ENCODE peak calls at places on chromosomes 13 and 19, in six cellular contexts. One of them, this sample, is unnamed. For H3K4me1, the result is how much of the 10 kb centered on the place peaks cover.

GRCh38 chr19:13212759-13213330 is 62.6 kb downstream of the IER2 start:
- DNase-seq in stomach: peak
- DNase-seq in A549: peak
- DNase-seq in tibial artery: no peak
- DNase-seq in neural progenitor cell: peak
- DNase-seq in esophagus squamous epithelium: no peak
- DNase-seq in this sample: peak

GRCh38 chr19:48493718-48494515 is 17.7 kb downstream of the LMTK3 start:
- DNase-seq in stomach: no peak
- DNase-seq in A549: no peak
- DNase-seq in esophagus squamous epithelium: no peak
- DNase-seq in neural progenitor cell: no peak
- DNase-seq in tibial artery: no peak
- DNase-seq in this sample: no peak

GRCh38 chr19:10044390-10044789 is 31.1 kb downstream of the RDH8 start:
- DNase-seq in esophagus squamous epithelium: no peak
- DNase-seq in tibial artery: no peak
- DNase-seq in stomach: no peak
- DNase-seq in neural progenitor cell: no peak
- DNase-seq in A549: peak
- DNase-seq in this sample: no peak

GRCh38 chr19:22604571-22605274 is 29.4 kb upstream of the ZNF492 start:
- DNase-seq in tibial artery: no peak
- DNase-seq in stomach: no peak
- DNase-seq in esophagus squamous epithelium: no peak
- DNase-seq in neural progenitor cell: no peak
- DNase-seq in A549: no peak
- DNase-seq in this sample: no peak

GRCh38 chr13:94079876-94080275 is 399.6 kb downstream of the DCT start:
- DNase-seq in stomach: no peak
- DNase-seq in A549: no peak
- DNase-seq in neural progenitor cell: no peak
- DNase-seq in esophagus squamous epithelium: no peak
- DNase-seq in tibial artery: no peak
- DNase-seq in this sample: no peak

GRCh38 chr19:23281663-23282276 is 31.6 kb upstream of the ZNF724 start:
- DNase-seq in A549: no peak
- DNase-seq in stomach: no peak
- DNase-seq in tibial artery: no peak
- DNase-seq in neural progenitor cell: no peak
- DNase-seq in esophagus squamous epithelium: no peak
- DNase-seq in this sample: no peak

GRCh38 chr19:7857727-7858701 is 16.2 kb downstream of the PRR36 start:
- DNase-seq in esophagus squamous epithelium: no peak
- DNase-seq in stomach: no peak
- DNase-seq in neural progenitor cell: peak
- DNase-seq in A549: no peak
- DNase-seq in tibial artery: no peak
- DNase-seq in this sample: peak

GRCh38 chr19:1123885-1124677 is 20.3 kb downstream of the GPX4 start:
- DNase-seq in esophagus squamous epithelium: no peak
- DNase-seq in stomach: no peak
- DNase-seq in A549: no peak
- DNase-seq in tibial artery: no peak
- DNase-seq in neural progenitor cell: no peak
- DNase-seq in this sample: no peak

GRCh38 chr13:111632906-111633305 is 312.5 kb downstream of the TEX29 start:
- DNase-seq in neural progenitor cell: peak
- DNase-seq in A549: no peak
- DNase-seq in tibial artery: no peak
- DNase-seq in esophagus squamous epithelium: no peak
- DNase-seq in stomach: no peak
- DNase-seq in this sample: no peak

GRCh38 chr13:75353786-75354193 is 128.2 kb downstream of the TBC1D4 start:
- DNase-seq in esophagus squamous epithelium: no peak
- DNase-seq in tibial artery: no peak
- DNase-seq in stomach: no peak
- DNase-seq in A549: no peak
- DNase-seq in neural progenitor cell: no peak
- DNase-seq in this sample: peak

GRCh38 chr19:4380254-4380727 is 20.1 kb downstream of the SH3GL1 start:
- DNase-seq in tibial artery: no peak
- DNase-seq in esophagus squamous epithelium: no peak
- DNase-seq in stomach: no peak
- DNase-seq in A549: no peak
- DNase-seq in neural progenitor cell: no peak
- DNase-seq in this sample: no peak

GRCh38 chr13:80339841-80340642 is 884 bp downstream of the SPRY2 start:
- DNase-seq in tibial artery: peak
- DNase-seq in A549: no peak
- DNase-seq in neural progenitor cell: peak
- DNase-seq in esophagus squamous epithelium: no peak
- DNase-seq in stomach: peak
- DNase-seq in this sample: peak

GRCh38 chr13:110445183-110445582 is 116.3 kb downstream of the RAB20 start:
- DNase-seq in stomach: no peak
- DNase-seq in esophagus squamous epithelium: no peak
- DNase-seq in A549: no peak
- DNase-seq in tibial artery: no peak
- DNase-seq in neural progenitor cell: no peak
- DNase-seq in this sample: peak

GRCh38 chr19:30815889-30816580 is 443.9 kb downstream of the ZNF536 start:
- DNase-seq in neural progenitor cell: no peak
- DNase-seq in tibial artery: no peak
- DNase-seq in esophagus squamous epithelium: no peak
- DNase-seq in stomach: no peak
- DNase-seq in A549: no peak
- DNase-seq in this sample: no peak

GRCh38 chr13:53200498-53201453 is 172.2 kb downstream of the OLFM4 start:
- DNase-seq in A549: no peak
- DNase-seq in esophagus squamous epithelium: no peak
- DNase-seq in neural progenitor cell: peak
- DNase-seq in tibial artery: no peak
- DNase-seq in stomach: peak
- DNase-seq in this sample: peak

GRCh38 chr19:49809155-49809986 is 3.7 kb downstream of the FUZ start:
- DNase-seq in neural progenitor cell: peak
- DNase-seq in A549: peak
- DNase-seq in esophagus squamous epithelium: no peak
- DNase-seq in tibial artery: peak
- DNase-seq in stomach: peak
- DNase-seq in this sample: peak

GRCh38 chr13:72983085-72983768 is 75.6 kb upstream of the KLF5 start:
- DNase-seq in A549: no peak
- DNase-seq in neural progenitor cell: no peak
- DNase-seq in tibial artery: no peak
- DNase-seq in esophagus squamous epithelium: no peak
- DNase-seq in stomach: peak
- DNase-seq in this sample: peak

GRCh38 chr13:101343128-101343787 is 73.0 kb downstream of the NALCN start:
- DNase-seq in neural progenitor cell: no peak
- DNase-seq in tibial artery: no peak
- DNase-seq in esophagus squamous epithelium: no peak
- DNase-seq in A549: no peak
- DNase-seq in stomach: no peak
- DNase-seq in this sample: no peak

GRCh38 chr13:73934215-73934623 is 200.0 kb downstream of the KLF12 start:
- DNase-seq in tibial artery: no peak
- DNase-seq in A549: no peak
- DNase-seq in neural progenitor cell: no peak
- DNase-seq in esophagus squamous epithelium: no peak
- DNase-seq in stomach: no peak
- DNase-seq in this sample: no peak

GRCh38 chr13:27472441-27472840 is 22.1 kb upstream of the MTIF3 start:
- DNase-seq in esophagus squamous epithelium: no peak
- DNase-seq in stomach: no peak
- DNase-seq in tibial artery: no peak
- DNase-seq in neural progenitor cell: no peak
- DNase-seq in A549: no peak
- DNase-seq in this sample: no peak

GRCh38 chr19:6064016-6064702 is 46.1 kb downstream of the RFX2 start:
- DNase-seq in esophagus squamous epithelium: no peak
- DNase-seq in neural progenitor cell: no peak
- DNase-seq in stomach: no peak
- DNase-seq in A549: no peak
- DNase-seq in tibial artery: no peak
- DNase-seq in this sample: no peak

GRCh38 chr19:7083076-7083956 is 13.8 kb downstream of the ZNF557 start:
- DNase-seq in tibial artery: no peak
- DNase-seq in stomach: no peak
- DNase-seq in esophagus squamous epithelium: no peak
- DNase-seq in neural progenitor cell: no peak
- DNase-seq in A549: no peak
- DNase-seq in this sample: peak

GRCh38 chr13:85436029-85436428 is 363.2 kb downstream of the SLITRK6 start:
- DNase-seq in A549: no peak
- DNase-seq in stomach: no peak
- DNase-seq in esophagus squamous epithelium: no peak
- DNase-seq in tibial artery: no peak
- DNase-seq in neural progenitor cell: no peak
- DNase-seq in this sample: no peak

GRCh38 chr13:20989883-20990282 is 71.5 kb downstream of the LATS2 start:
- DNase-seq in neural progenitor cell: no peak
- DNase-seq in A549: no peak
- DNase-seq in esophagus squamous epithelium: no peak
- DNase-seq in tibial artery: no peak
- DNase-seq in stomach: no peak
- DNase-seq in this sample: no peak

GRCh38 chr13:51502206-51502651 is 49.4 kb upstream of the INTS6 start:
- DNase-seq in neural progenitor cell: no peak
- DNase-seq in esophagus squamous epithelium: no peak
- DNase-seq in stomach: no peak
- DNase-seq in A549: no peak
- DNase-seq in tibial artery: no peak
- DNase-seq in this sample: no peak

GRCh38 chr19:48554385-48555091 is 2.6 kb downstream of the SULT2B1 start:
- DNase-seq in A549: peak
- DNase-seq in tibial artery: no peak
- DNase-seq in esophagus squamous epithelium: no peak
- DNase-seq in stomach: no peak
- DNase-seq in neural progenitor cell: peak
- DNase-seq in this sample: peak

GRCh38 chr13:29125145-29125933 is 305.2 kb downstream of the MTUS2 start:
- DNase-seq in neural progenitor cell: no peak
- DNase-seq in stomach: no peak
- DNase-seq in A549: no peak
- DNase-seq in esophagus squamous epithelium: no peak
- DNase-seq in tibial artery: no peak
- DNase-seq in this sample: peak

GRCh38 chr19:42422576-42423461 is 4.4 kb downstream of the LIPE start:
- DNase-seq in esophagus squamous epithelium: no peak
- DNase-seq in neural progenitor cell: no peak
- DNase-seq in stomach: no peak
- DNase-seq in A549: no peak
- DNase-seq in tibial artery: no peak
- DNase-seq in this sample: no peak

GRCh38 chr13:111046590-111047141 is 68.4 kb upstream of the ARHGEF7 start:
- DNase-seq in stomach: no peak
- DNase-seq in tibial artery: no peak
- DNase-seq in A549: no peak
- DNase-seq in esophagus squamous epithelium: no peak
- DNase-seq in neural progenitor cell: no peak
- DNase-seq in this sample: no peak

GRCh38 chr13:98540476-98540875 is 36.4 kb downstream of the STK24 start:
- DNase-seq in esophagus squamous epithelium: no peak
- DNase-seq in tibial artery: no peak
- DNase-seq in neural progenitor cell: no peak
- DNase-seq in stomach: no peak
- DNase-seq in A549: no peak
- DNase-seq in this sample: no peak

GRCh38 chr19:20558011-20558410 is 7.6 kb downstream of the ZNF737 start:
- DNase-seq in neural progenitor cell: no peak
- DNase-seq in tibial artery: no peak
- DNase-seq in A549: no peak
- DNase-seq in esophagus squamous epithelium: no peak
- DNase-seq in stomach: no peak
- DNase-seq in this sample: no peak

GRCh38 chr19:9009935-9010651 is at the start of gene MUC16:
- DNase-seq in stomach: no peak
- DNase-seq in tibial artery: no peak
- DNase-seq in A549: no peak
- DNase-seq in esophagus squamous epithelium: no peak
- DNase-seq in neural progenitor cell: no peak
- DNase-seq in this sample: no peak

GRCh38 chr13:49443327-49443688 is 556 bp downstream of the CAB39L start:
- DNase-seq in tibial artery: no peak
- DNase-seq in stomach: no peak
- DNase-seq in neural progenitor cell: peak
- DNase-seq in esophagus squamous epithelium: no peak
- DNase-seq in A549: no peak
- DNase-seq in this sample: peak

GRCh38 chr13:110525328-110526319 is 35.9 kb downstream of the RAB20 start:
- DNase-seq in tibial artery: no peak
- DNase-seq in A549: no peak
- DNase-seq in neural progenitor cell: no peak
- DNase-seq in stomach: no peak
- DNase-seq in esophagus squamous epithelium: no peak
- DNase-seq in this sample: no peak

GRCh38 chr13:50376895-50377575 is 361.8 kb downstream of the KCNRG start:
- DNase-seq in neural progenitor cell: peak
- DNase-seq in stomach: no peak
- DNase-seq in tibial artery: no peak
- DNase-seq in A549: no peak
- DNase-seq in esophagus squamous epithelium: no peak
- DNase-seq in this sample: no peak

GRCh38 chr19:34178276-34178614 is 5.9 kb downstream of the LSM14A start:
- DNase-seq in A549: no peak
- DNase-seq in neural progenitor cell: no peak
- DNase-seq in stomach: no peak
- DNase-seq in tibial artery: no peak
- DNase-seq in esophagus squamous epithelium: no peak
- DNase-seq in this sample: no peak
- H3K4me1 ChIP-seq in A549: half or more
- H3K4me1 ChIP-seq in neural progenitor cell: under half
- H3K4me1 ChIP-seq in stomach: half or more
- H3K4me1 ChIP-seq in tibial artery: half or more
- H3K4me1 ChIP-seq in esophagus squamous epithelium: under half
- H3K4me1 ChIP-seq in this sample: half or more

GRCh38 chr13:34000955-34001354 is 183.0 kb downstream of the RFC3 start:
- DNase-seq in stomach: no peak
- DNase-seq in A549: no peak
- DNase-seq in esophagus squamous epithelium: no peak
- DNase-seq in tibial artery: no peak
- DNase-seq in neural progenitor cell: no peak
- DNase-seq in this sample: no peak
- TF ChIP-seq CTCF in stomach: no peak
- TF ChIP-seq CTCF in A549: no peak
- TF ChIP-seq CTCF in esophagus squamous epithelium: no peak
- TF ChIP-seq CTCF in tibial artery: no peak
- TF ChIP-seq CTCF in neural progenitor cell: no peak
- TF ChIP-seq CTCF in this sample: no peak

GRCh38 chr19:40366697-40367561 is 18.4 kb downstream of the PLD3 start:
- DNase-seq in stomach: no peak
- DNase-seq in tibial artery: no peak
- DNase-seq in A549: no peak
- DNase-seq in esophagus squamous epithelium: no peak
- DNase-seq in neural progenitor cell: peak
- DNase-seq in this sample: peak
- H3K27ac ChIP-seq in stomach: no peak
- H3K27ac ChIP-seq in tibial artery: no peak
- H3K27ac ChIP-seq in A549: peak
- H3K27ac ChIP-seq in esophagus squamous epithelium: no peak
- H3K27ac ChIP-seq in neural progenitor cell: no peak
- H3K27ac ChIP-seq in this sample: peak

GRCh38 chr13:113187263-113187669 is 21.2 kb downstream of the PCID2 start:
- DNase-seq in A549: peak
- DNase-seq in esophagus squamous epithelium: peak
- DNase-seq in tibial artery: peak
- DNase-seq in stomach: peak
- DNase-seq in neural progenitor cell: no peak
- DNase-seq in this sample: peak
- H3K4me1 ChIP-seq in A549: under half
- H3K4me1 ChIP-seq in esophagus squamous epithelium: under half
- H3K4me1 ChIP-seq in tibial artery: under half
- H3K4me1 ChIP-seq in stomach: under half
- H3K4me1 ChIP-seq in neural progenitor cell: under half
- H3K4me1 ChIP-seq in this sample: under half

This sample was measured in cardiac muscle cell.